ENCODE peak calls at places on chromosomes 13 and 19, in ten cellular contexts. I, H, Z, M, A, G, O, X, N and D are unnamed samples.

GRCh38 chr13:65613004-65613403 is 1617.1 kb downstream of the PCDH9 start:
- DNase-seq in I (no peak), H (no peak), Z (no peak), M (no peak), A (no peak), G (no peak), O (no peak), X (no peak), N (no peak), D (no peak)

GRCh38 chr19:29687244-29687896 is 22.1 kb downstream of the PLEKHF1 start:
- DNase-seq in I (no peak), H (no peak), Z (no peak), M (no peak), A (peak; percentile 96), G (peak; percentile 71), O (peak; percentile 83), X (peak; percentile 37), N (no peak), D (no peak)

GRCh38 chr19:41871573-41872383 is 5.3 kb upstream of the CD79A start:
- DNase-seq in I (no peak), H (no peak), Z (peak; percentile 73), M (peak; percentile 85), A (peak; percentile 6), G (peak; percentile 88), O (no peak), X (no peak), N (no peak), D (no peak)

GRCh38 chr13:67069117-67069767 is 160.9 kb downstream of the PCDH9 start:
- DNase-seq in I (no peak), H (no peak), Z (no peak), M (no peak), A (peak; percentile 10), G (no peak), O (no peak), X (no peak), N (no peak), D (no peak)

GRCh38 chr13:112207124-112207523 is 140.2 kb downstream of the SOX1 start:
- DNase-seq in I (no peak), H (no peak), Z (no peak), M (no peak), A (no peak), G (no peak), O (no peak), X (no peak), N (no peak), D (no peak)

GRCh38 chr13:110106726-110107125 is 200.2 kb downstream of the COL4A1 start:
- DNase-seq in I (peak; percentile 79), H (no peak), Z (no peak), M (no peak), A (peak; percentile 83), G (no peak), O (no peak), X (no peak), N (no peak), D (no peak)

GRCh38 chr13:113327391-113327765 is 30.3 kb downstream of the LAMP1 start:
- DNase-seq in I (no peak), H (no peak), Z (no peak), M (no peak), A (no peak), G (no peak), O (no peak), X (no peak), N (no peak), D (no peak)

GRCh38 chr13:92823059-92823458 is 403.5 kb upstream of the GPC6 start:
- DNase-seq in I (no peak), H (no peak), Z (no peak), M (no peak), A (no peak), G (no peak), O (no peak), X (no peak), N (no peak), D (no peak)

GRCh38 chr19:3607398-3608078 is 863 bp upstream of the TBXA2R start:
- DNase-seq in I (peak; percentile 60), H (no peak), Z (no peak), M (no peak), A (peak; percentile 60), G (no peak), O (peak; percentile 64), X (no peak), N (no peak), D (no peak)

GRCh38 chr13:40920826-40921225 is 98.3 kb downstream of the ELF1 start:
- DNase-seq in I (no peak), H (no peak), Z (no peak), M (no peak), A (peak; percentile 23), G (no peak), O (no peak), X (no peak), N (no peak), D (no peak)

GRCh38 chr19:53101518-53101917 is 1.7 kb downstream of the ZNF160 start:
- DNase-seq in I (peak; percentile 26), H (no peak), Z (no peak), M (no peak), A (no peak), G (peak; percentile 66), O (no peak), X (no peak), N (no peak), D (no peak)

GRCh38 chr19:3224346-3225325 is at the start of gene CELF5:
- DNase-seq in I (peak; percentile 48), H (peak; percentile 20), Z (peak; percentile 49), M (peak; percentile 37), A (peak; percentile 37), G (peak; percentile 58), O (peak; percentile 54), X (peak; percentile 65), N (peak; percentile 71), D (peak; percentile 52)

GRCh38 chr19:35249848-35250711 is 1.3 kb downstream of the LSR start:
- DNase-seq in I (no peak), H (no peak), Z (no peak), M (no peak), A (no peak), G (no peak), O (no peak), X (no peak), N (peak; percentile 31), D (no peak)

GRCh38 chr19:2983351-2984195 is 6.2 kb downstream of the TLE6 start:
- DNase-seq in I (no peak), H (peak; percentile 86), Z (no peak), M (no peak), A (peak; percentile 93), G (no peak), O (peak; percentile 69), X (peak; percentile 71), N (peak; percentile 72), D (peak; percentile 40)

GRCh38 chr19:58563034-58563573 is 4.7 kb upstream of the UBE2M start:
- DNase-seq in I (no peak), H (no peak), Z (no peak), M (no peak), A (peak; percentile 19), G (peak; percentile 48), O (no peak), X (no peak), N (no peak), D (no peak)

GRCh38 chr19:36652958-36653357 is 13.7 kb downstream of the ZNF461 start:
- DNase-seq in I (no peak), H (no peak), Z (no peak), M (no peak), A (no peak), G (no peak), O (no peak), X (no peak), N (no peak), D (no peak)

GRCh38 chr13:46206138-46206537 is 5.6 kb upstream of the LRRC63 start:
- DNase-seq in I (no peak), H (no peak), Z (no peak), M (no peak), A (no peak), G (no peak), O (no peak), X (no peak), N (no peak), D (no peak)
- TF ChIP-seq CTCF in I (no peak), H (no peak), Z (no peak), M (no peak), A (no peak), G (no peak), O (no peak), X (no peak), N (no peak), D (no peak)

DNA sequence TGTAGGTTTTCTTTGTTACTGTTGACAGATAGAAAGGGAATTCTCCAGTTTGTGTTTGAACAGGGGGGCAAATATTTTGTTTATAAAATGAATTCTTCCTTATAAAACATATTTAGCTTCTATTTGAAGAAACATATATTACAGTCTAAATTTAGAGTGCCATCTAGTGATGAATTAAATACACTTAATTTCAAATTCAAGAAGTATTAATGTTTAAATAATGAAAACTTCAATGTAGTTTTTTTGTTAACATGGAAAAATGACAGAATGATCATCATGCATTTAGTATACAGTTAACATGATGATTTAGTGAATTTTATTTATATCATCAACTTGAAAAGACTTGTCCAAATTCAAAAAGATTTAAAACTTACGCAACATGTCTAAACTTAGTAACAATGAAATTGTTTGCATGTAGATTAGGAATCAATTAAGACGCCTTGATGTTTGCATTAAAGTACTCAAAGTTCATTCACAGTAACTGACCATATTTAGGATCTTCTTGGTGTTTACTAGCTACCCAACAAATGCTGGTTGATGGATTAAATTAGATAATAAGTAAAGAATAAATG is 765.9 kb upstream of the SLITRK1 start:
- DNase-seq in I (no peak), H (no peak), Z (no peak), M (no peak), A (peak; percentile 8), G (no peak), O (no peak), X (no peak), N (no peak), D (no peak)
- TF ChIP-seq CTCF in I (no peak), H (no peak), Z (no peak), M (peak; percentile 20), A (peak; percentile 2), G (no peak), O (no peak), X (peak; percentile 54), N (no peak), D (no peak)

GRCh38 chr19:50688766-50689165 is 30.8 kb downstream of the SHANK1 start:
- DNase-seq in I (no peak), H (no peak), Z (no peak), M (no peak), A (no peak), G (no peak), O (no peak), X (no peak), N (no peak), D (no peak)
- TF ChIP-seq CTCF in I (no peak), H (no peak), Z (no peak), M (no peak), A (no peak), G (no peak), O (no peak), X (no peak), N (no peak), D (no peak)

DNA sequence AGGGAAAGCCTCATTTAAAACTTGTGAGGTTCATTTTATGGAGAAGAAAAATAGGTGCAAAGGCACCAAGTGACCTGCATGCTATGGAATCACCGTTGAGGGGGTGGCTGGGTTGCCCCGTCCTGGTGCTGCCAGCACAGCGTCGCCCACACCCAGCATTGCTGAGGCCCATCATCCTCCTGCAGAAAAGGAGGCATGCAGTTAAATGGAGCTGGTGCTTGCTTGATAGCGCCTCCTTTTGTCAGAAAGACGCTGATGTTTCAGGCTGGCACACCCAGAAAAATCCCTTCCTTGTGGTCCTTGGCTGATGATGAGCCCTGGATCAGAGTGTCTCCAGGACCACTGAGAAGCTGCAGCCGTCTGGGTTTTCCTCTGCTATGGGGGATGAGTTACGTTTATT is 36.9 kb downstream of the DHRS12 start:
- DNase-seq in I (no peak), H (no peak), Z (no peak), M (no peak), A (no peak), G (no peak), O (no peak), X (no peak), N (no peak), D (no peak)
- TF ChIP-seq CTCF in I (no peak), H (no peak), Z (no peak), M (no peak), A (peak; percentile 3), G (peak; percentile 25), O (no peak), X (no peak), N (no peak), D (no peak)